ENCODE peak calls at places on chromosomes 3 and 15, in five cellular contexts. G, Q, X, J and P are unnamed samples.

GRCh38 chr15:71325461-71325860 is 210.2 kb downstream of the THSD4 start:
- DNase-seq in G (no peak), Q (peak; percentile 37), X (peak; percentile 32), J (peak; percentile 54), P (no peak)

GRCh38 chr3:16687206-16687605 is 82.0 kb upstream of the DAZL start:
- DNase-seq in G (no peak), Q (no peak), X (no peak), J (no peak), P (no peak)

GRCh38 chr3:4993276-4994143 is 14.3 kb downstream of the BHLHE40 start:
- DNase-seq in G (no peak), Q (no peak), X (no peak), J (peak; percentile 63), P (no peak)

GRCh38 chr15:68500363-68501317 is 68.7 kb upstream of the ITGA11 start:
- DNase-seq in G (no peak), Q (no peak), X (no peak), J (no peak), P (peak; percentile 71)

GRCh38 chr15:81189583-81190283 is 6.9 kb upstream of the IL16 start:
- DNase-seq in G (no peak), Q (peak; percentile 36), X (no peak), J (peak; percentile 63), P (peak; percentile 87)

GRCh38 chr3:148077318-148077923 is 620.3 kb upstream of the AGTR1 start:
- DNase-seq in G (peak; percentile 10), Q (peak; percentile 33), X (peak; percentile 67), J (peak; percentile 21), P (no peak)

GRCh38 chr3:48370330-48370708 is 1.7 kb upstream of the FBXW12 start:
- DNase-seq in G (no peak), Q (no peak), X (no peak), J (no peak), P (no peak)

GRCh38 chr3:119304201-119304713 is 10.1 kb downstream of the ARHGAP31 start:
- DNase-seq in G (no peak), Q (peak; percentile 41), X (peak; percentile 74), J (peak; percentile 11), P (peak; percentile 66)

GRCh38 chr3:157453824-157454223 is 17.2 kb downstream of the PTX3 start:
- DNase-seq in G (no peak), Q (no peak), X (peak; percentile 21), J (no peak), P (no peak)

GRCh38 chr15:32851619-32852416 is 134.0 kb downstream of the GREM1 start:
- DNase-seq in G (no peak), Q (no peak), X (peak; percentile 69), J (peak; percentile 66), P (no peak)

GRCh38 chr3:13470894-13471574 is 9.1 kb upstream of the HDAC11 start:
- DNase-seq in G (no peak), Q (no peak), X (peak; percentile 60), J (no peak), P (no peak)

DNA sequence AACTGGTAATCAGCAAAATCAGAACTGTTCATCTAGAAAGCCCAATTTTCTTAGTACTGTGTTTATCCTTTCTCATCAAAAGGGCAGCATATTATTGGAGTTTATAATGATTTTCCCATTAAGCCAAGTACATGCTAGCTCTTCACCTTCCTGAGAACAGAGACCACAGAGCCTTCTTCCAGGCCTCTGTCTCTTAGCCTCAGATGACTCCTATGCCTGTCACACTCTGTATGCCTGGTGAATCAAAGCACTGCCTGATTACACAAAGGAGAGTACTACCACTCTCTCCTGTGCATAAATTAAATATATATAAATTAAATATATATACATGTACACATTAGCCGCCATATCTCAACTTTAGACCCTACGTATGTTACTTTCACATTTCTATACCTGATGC is 636.1 kb downstream of the NTRK3 start:
- DNase-seq in G (no peak), Q (no peak), X (peak; percentile 14), J (peak; percentile 34), P (no peak)
- H3K4me2 ChIP-seq in G (no peak overlapping the region), Q (no peak overlapping the region), X (no peak overlapping the region), J (no peak overlapping the region), P (no peak overlapping the region)

GRCh38 chr15:48373855-48374421 is 42.7 kb downstream of the DUT start:
- DNase-seq in G (no peak), Q (peak; percentile 38), X (peak; percentile 63), J (peak; percentile 75), P (peak; percentile 81)
- H3K4me3 ChIP-seq in G (no peak overlapping the region), Q (peak overlapping the region; percentile 10), X (no peak overlapping the region), J (no peak overlapping the region), P (peak overlapping the region; percentile 44)

GRCh38 chr15:78640527-78640839 is 527 bp downstream of the CHRNB4 start:
- DNase-seq in G (no peak), Q (no peak), X (no peak), J (no peak), P (no peak)
- H3K4me2 ChIP-seq in G (no peak overlapping the region), Q (peak overlapping the region; percentile 84), X (peak overlapping the region; percentile 76), J (peak overlapping the region; percentile 96), P (peak overlapping the region; percentile 61)

GRCh38 chr3:97970929-97971460 is 1.2 kb downstream of the RIOX2 start:
- DNase-seq in G (peak; percentile 31), Q (no peak), X (no peak), J (no peak), P (no peak)

GRCh38 chr3:97971679-97972567 is at the start of gene RIOX2:
- DNase-seq in G (peak; percentile 79), Q (peak; percentile 71), X (peak; percentile 82), J (peak; percentile 74), P (peak; percentile 94)

GRCh38 chr3:97968376-97968775 is 3.9 kb downstream of the RIOX2 start:
- DNase-seq in G (no peak), Q (no peak), X (no peak), J (no peak), P (no peak)

GRCh38 chr3:97969541-97969940 is 2.7 kb downstream of the RIOX2 start:
- DNase-seq in G (no peak), Q (no peak), X (no peak), J (no peak), P (no peak)

GRCh38 chr3:97970131-97970530 is 2.1 kb downstream of the RIOX2 start:
- DNase-seq in G (no peak), Q (no peak), X (no peak), J (no peak), P (no peak)
- H3K4me3 ChIP-seq in G (peak overlapping the region; percentile 73), Q (no peak overlapping the region), X (peak overlapping the region; percentile 75), J (no peak overlapping the region), P (no peak overlapping the region)

GRCh38 chr3:78506038-78506437 is 1261.8 kb downstream of the ROBO1 start:
- DNase-seq in G (no peak), Q (peak; percentile 1), X (peak; percentile 39), J (no peak), P (no peak)

GRCh38 chr3:78511840-78512239 is 1256.0 kb downstream of the ROBO1 start:
- DNase-seq in G (no peak), Q (no peak), X (no peak), J (no peak), P (no peak)

GRCh38 chr3:78507196-78507984 is 1260.4 kb downstream of the ROBO1 start:
- DNase-seq in G (no peak), Q (peak; percentile 14), X (peak; percentile 81), J (peak; percentile 50), P (no peak)

GRCh38 chr3:78506581-78507195 is 1261.1 kb downstream of the ROBO1 start:
- DNase-seq in G (no peak), Q (peak; percentile 34), X (peak; percentile 95), J (peak; percentile 29), P (no peak)
- H3K4me2 ChIP-seq in G (no peak overlapping the region), Q (no peak overlapping the region), X (peak overlapping the region; percentile 76), J (peak overlapping the region; percentile 20), P (no peak overlapping the region)